ENCODE peak calls at places on chromosomes 11 and 22, in ten cellular contexts. C, V, F, Q, W, K, A, E, J and S are unnamed samples.

GRCh38 chr11:104968365-104968855 is at the start of gene CASP4:
- DNase-seq in C (no peak), V (peak; percentile 89), K (peak; percentile 53), Q (peak; percentile 87), W (no peak), J (peak; percentile 87), E (no peak), F (no peak), A (no peak), S (peak; percentile 16)

GRCh38 chr11:133787379-133788103 is 57.8 kb downstream of the SPATA19 start:
- DNase-seq in E (no peak), W (peak; percentile 4), A (no peak), Q (no peak), C (peak; percentile 85), V (no peak), J (no peak), F (no peak), K (no peak), S (peak; percentile 9)

GRCh38 chr22:17999851-18000250 is 24.5 kb downstream of the MICAL3 start:
- DNase-seq in F (no peak), C (peak; percentile 45), W (peak; percentile 34), E (no peak), A (no peak), Q (no peak), J (no peak), K (no peak), V (no peak), S (no peak)

GRCh38 chr11:84899134-84899533 is 728.0 kb downstream of the DLG2 start:
- DNase-seq in J (peak; percentile 23), Q (no peak), E (no peak), C (no peak), A (no peak), V (no peak), W (no peak), K (no peak), F (no peak), S (no peak)

GRCh38 chr11:62132188-62132587 is 8.4 kb downstream of the INCENP start:
- DNase-seq in A (no peak), K (peak; percentile 15), W (no peak), C (no peak), E (no peak), V (no peak), Q (no peak), F (peak; percentile 24), J (peak; percentile 11), S (no peak)

GRCh38 chr11:83007477-83007876 is 64.2 kb downstream of the RAB30 start:
- DNase-seq in W (no peak), A (no peak), E (no peak), V (no peak), F (no peak), C (no peak), J (no peak), Q (no peak), K (no peak), S (no peak)

GRCh38 chr11:123740787-123741158 is 687 bp downstream of the ZNF202 start:
- DNase-seq in V (no peak), E (no peak), K (no peak), W (no peak), Q (no peak), C (no peak), J (peak; percentile 4), F (no peak), A (no peak), S (peak; percentile 9)

GRCh38 chr11:57321388-57321995 is 3.3 kb downstream of the TNKS1BP1 start:
- DNase-seq in J (peak; percentile 20), V (no peak), K (no peak), W (no peak), F (peak; percentile 51), C (no peak), E (no peak), Q (no peak), A (no peak), S (no peak)

GRCh38 chr11:75035911-75036536 is 47.3 kb downstream of the NEU3 start:
- DNase-seq in A (no peak), K (no peak), E (no peak), W (peak; percentile 42), V (no peak), J (peak; percentile 64), C (no peak), F (no peak), Q (no peak), S (peak; percentile 14)

GRCh38 chr22:37311761-37312312 is 29.5 kb downstream of the CYTH4 start:
- DNase-seq in K (no peak), A (no peak), F (no peak), E (no peak), Q (no peak), J (no peak), C (no peak), W (no peak), V (no peak), S (no peak)

GRCh38 chr11:36069576-36070214 is 125.8 kb downstream of the LDLRAD3 start:
- DNase-seq in K (no peak), C (no peak), A (no peak), J (no peak), W (peak; percentile 80), V (no peak), F (no peak), E (no peak), Q (no peak), S (no peak)

GRCh38 chr11:75233688-75234295 is 6.8 kb upstream of the TPBGL start:
- DNase-seq in F (peak; percentile 24), E (no peak), Q (no peak), J (peak; percentile 59), V (no peak), A (no peak), W (no peak), C (no peak), K (peak; percentile 81), S (no peak)

GRCh38 chr22:44256085-44256484 is 56.7 kb downstream of the SHISAL1 start:
- DNase-seq in F (no peak), J (no peak), K (no peak), A (no peak), Q (no peak), V (no peak), E (no peak), W (no peak), C (no peak), S (no peak)

GRCh38 chr11:132941024-132941646 is 591.2 kb downstream of the OPCML start:
- DNase-seq in V (no peak), A (no peak), W (peak; percentile 63), F (no peak), J (peak; percentile 42), E (no peak), K (peak; percentile 12), C (no peak), Q (no peak), S (no peak)

GRCh38 chr11:75557649-75558494 is 4.2 kb upstream of the SERPINH1 start:
- DNase-seq in F (no peak), E (no peak), W (no peak), C (peak; percentile 77), K (peak; percentile 83), Q (no peak), A (no peak), J (peak; percentile 93), V (no peak), S (peak; percentile 41)

GRCh38 chr11:64755681-64756361 is 4.0 kb downstream of the PYGM start:
- DNase-seq in F (no peak), A (no peak), J (no peak), Q (no peak), E (no peak), W (no peak), V (no peak), K (no peak), C (peak; percentile 52), S (no peak)

GRCh38 chr11:83801799-83802198 is 515.6 kb upstream of the CCDC90B start:
- DNase-seq in J (no peak), A (no peak), W (no peak), V (no peak), E (no peak), K (no peak), F (no peak), Q (no peak), C (no peak), S (no peak)

GRCh38 chr22:38830026-38830844 is 13.6 kb downstream of the NPTXR start:
- DNase-seq in V (no peak), C (no peak), W (peak; percentile 46), Q (no peak), A (no peak), E (no peak), J (no peak), F (no peak), K (no peak), S (no peak)

GRCh38 chr11:43907028-43907966 is 26.7 kb downstream of the ALKBH3 start:
- DNase-seq in F (no peak), V (no peak), C (no peak), W (peak; percentile 81), A (no peak), E (no peak), J (no peak), K (no peak), Q (no peak), S (no peak)

GRCh38 chr11:72789493-72790131 is 4.2 kb downstream of the STARD10 start:
- DNase-seq in J (peak; percentile 67), V (no peak), W (no peak), E (no peak), K (peak; percentile 85), F (peak; percentile 50), A (no peak), C (no peak), Q (no peak), S (no peak)

GRCh38 chr11:120137611-120138521 is at the start of gene TRIM29:
- DNase-seq in J (no peak), V (no peak), F (peak; percentile 37), K (no peak), Q (no peak), C (peak; percentile 56), W (no peak), E (no peak), A (no peak), S (peak; percentile 49)

GRCh38 chr22:35085621-35086020 is 19.7 kb downstream of the ISX start:
- DNase-seq in W (no peak), F (no peak), J (no peak), Q (no peak), A (no peak), K (no peak), V (no peak), C (no peak), E (no peak), S (no peak)

GRCh38 chr22:46107089-46107664 is 43.1 kb upstream of the PPARA start:
- DNase-seq in A (no peak), E (peak; percentile 57), K (no peak), J (no peak), F (peak; percentile 85), Q (no peak), W (peak; percentile 80), C (no peak), V (no peak), S (peak; percentile 56)

GRCh38 chr11:73114110-73114834 is 27.8 kb downstream of the FCHSD2 start:
- DNase-seq in A (no peak), W (no peak), Q (no peak), K (no peak), J (no peak), F (no peak), C (no peak), E (no peak), V (no peak), S (no peak)

GRCh38 chr22:33302049-33302545 is 243.9 kb upstream of the SYN3 start:
- DNase-seq in W (peak; percentile 70), J (peak; percentile 37), E (peak; percentile 32), A (peak; percentile 57), K (peak; percentile 46), C (peak; percentile 91), Q (no peak), F (peak; percentile 88), V (no peak), S (peak; percentile 85)

GRCh38 chr11:100624346-100624745 is 62.7 kb upstream of the ARHGAP42 start:
- DNase-seq in C (no peak), V (no peak), E (no peak), A (no peak), K (no peak), Q (no peak), W (no peak), J (no peak), F (no peak), S (no peak)

GRCh38 chr22:25564979-25565677 is 653 bp downstream of the GRK3 start:
- DNase-seq in Q (no peak), E (no peak), F (no peak), A (no peak), W (no peak), V (no peak), K (no peak), J (no peak), C (peak; percentile 67), S (peak; percentile 17)

GRCh38 chr11:123654566-123655081 is at the start of gene SCN3B:
- DNase-seq in A (peak; percentile 11), V (peak; percentile 21), J (peak; percentile 71), Q (peak; percentile 13), C (peak; percentile 64), W (peak; percentile 66), E (no peak), F (peak; percentile 66), K (peak; percentile 13), S (peak; percentile 57)